ENCODE peak calls at places on chromosomes 5 and 9, in five cellular contexts. M is psoas muscle, K is brain microvascular endothelial cell, E is upper lobe of right lung, W is sigmoid colon. O is an unnamed sample.

GRCh38 chr5:633521-633955 is 21.4 kb downstream of the CEP72 start:
- DNase-seq in E (peak), K (peak), M (peak), W (no peak), O (no peak)

GRCh38 chr5:169945831-169946261 is 34.4 kb downstream of the INSYN2B start:
- DNase-seq in M (peak), W (peak), E (no peak), K (peak), O (peak)

GRCh38 chr5:9059920-9060691 is 485.8 kb downstream of the SEMA5A start:
- DNase-seq in E (no peak), K (peak), M (no peak), W (no peak), O (no peak)

GRCh38 chr5:171444582-171444981 is 25.1 kb downstream of the FGF18 start:
- DNase-seq in W (no peak), M (peak), E (no peak), K (no peak), O (no peak)

GRCh38 chr5:9861664-9862256 is 231.6 kb upstream of the TAS2R1 start:
- DNase-seq in M (no peak), W (no peak), E (no peak), K (peak), O (no peak)

GRCh38 chr5:122384612-122385180 is 72.7 kb downstream of the SNCAIP start:
- DNase-seq in K (no peak), M (no peak), W (no peak), E (no peak), O (no peak)

GRCh38 chr5:77847814-77848290 is 71.7 kb upstream of the TBCA start:
- DNase-seq in W (no peak), M (no peak), K (no peak), E (no peak), O (peak)

GRCh38 chr5:146048994-146049703 is 56.2 kb downstream of the PLAC8L1 start:
- DNase-seq in M (no peak), E (no peak), K (peak), W (no peak), O (no peak)

GRCh38 chr5:27020965-27021364 is 17.4 kb downstream of the CDH9 start:
- DNase-seq in W (no peak), E (no peak), K (no peak), M (no peak), O (no peak)

GRCh38 chr5:143889986-143890385 is 78.0 kb downstream of the HMHB1 start:
- DNase-seq in W (no peak), M (no peak), E (no peak), K (peak), O (no peak)

GRCh38 chr5:61048534-61048933 is 103.5 kb downstream of the NDUFAF2 start:
- DNase-seq in M (no peak), E (no peak), K (peak), W (no peak), O (no peak)

GRCh38 chr9:95063300-95063699 is 254.2 kb downstream of the FANCC start:
- DNase-seq in K (no peak), M (no peak), W (no peak), E (no peak), O (no peak)

GRCh38 chr5:158718738-158719505 is 380.8 kb downstream of the EBF1 start:
- DNase-seq in E (no peak), K (peak), W (no peak), M (no peak), O (no peak)

GRCh38 chr5:78589928-78590327 is 58.6 kb downstream of the LHFPL2 start:
- DNase-seq in W (no peak), E (no peak), M (no peak), K (no peak), O (no peak)

GRCh38 chr5:57316798-57317327 is 143.0 kb downstream of the GPBP1 start:
- DNase-seq in W (no peak), M (no peak), K (peak), E (no peak), O (no peak)

GRCh38 chr9:19665146-19665863 is 123.5 kb downstream of the SLC24A2 start:
- DNase-seq in W (no peak), M (no peak), K (no peak), E (no peak), O (no peak)

GRCh38 chr5:141778211-141778610 is 96.2 kb upstream of the ARAP3 start:
- DNase-seq in M (no peak), E (no peak), K (no peak), W (no peak), O (no peak)

GRCh38 chr5:174571662-174572397 is 152.6 kb upstream of the MSX2 start:
- DNase-seq in M (no peak), K (peak), W (peak), E (no peak), O (no peak)

GRCh38 chr9:110744753-110745522 is 76.3 kb downstream of the MUSK start:
- DNase-seq in M (peak), W (peak), K (peak), E (no peak), O (no peak)

DNA sequence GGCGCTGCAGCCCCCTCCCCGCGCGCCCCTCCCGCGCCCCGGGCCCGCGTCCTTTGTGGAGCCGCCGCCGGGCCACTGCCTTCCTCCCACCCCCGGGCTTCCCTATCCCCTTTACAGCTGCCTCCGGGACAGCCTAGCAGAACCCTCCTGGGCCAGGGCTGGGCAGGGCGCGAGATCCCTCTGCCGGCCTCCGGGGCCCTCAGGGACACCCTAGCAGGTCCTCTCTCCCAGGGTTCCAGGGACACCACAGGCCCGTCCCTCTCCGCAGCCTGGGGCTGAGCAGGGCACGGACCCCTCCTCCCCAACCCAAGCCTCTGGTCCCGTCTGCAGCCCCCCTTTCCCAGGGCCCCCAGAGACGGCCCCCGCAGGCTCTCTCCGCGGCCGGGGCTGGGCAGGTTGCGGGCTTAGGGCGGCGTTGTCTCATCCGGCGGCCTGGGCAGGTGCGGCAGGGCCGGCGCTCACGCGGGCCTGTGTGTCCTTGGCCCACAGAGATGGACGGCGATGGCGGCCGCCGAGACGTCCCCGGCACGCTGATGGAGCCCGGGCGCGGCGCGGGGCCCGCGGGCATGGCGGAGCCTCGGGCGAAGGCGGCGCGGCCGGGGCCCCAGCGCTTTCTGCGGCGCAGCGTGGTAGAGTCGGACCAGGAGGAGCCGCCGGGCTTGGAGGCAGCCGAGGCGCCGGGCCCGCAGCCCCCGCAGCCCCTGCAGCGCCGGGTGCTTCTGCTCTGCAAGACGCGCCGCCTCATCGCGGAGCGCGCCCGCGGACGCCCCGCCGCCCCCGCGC is 691 bp downstream of the WNK2 start:
- DNase-seq in K (no peak), W (no peak), E (no peak), M (no peak), O (no peak)
- H3K27ac ChIP-seq in K (no peak), W (peak), E (no peak), M (peak), O (no peak)

GRCh38 chr5:155633338-155633957 is 619.9 kb downstream of the KIF4B start:
- DNase-seq in E (no peak), K (no peak), M (no peak), W (no peak), O (no peak)

GRCh38 chr5:155631116-155631515 is 617.6 kb downstream of the KIF4B start:
- DNase-seq in W (no peak), K (no peak), E (no peak), M (no peak), O (no peak)

GRCh38 chr5:155628346-155628745 is 614.8 kb downstream of the KIF4B start:
- DNase-seq in E (no peak), M (no peak), K (no peak), W (no peak), O (no peak)

GRCh38 chr5:155625897-155626543 is 612.5 kb downstream of the KIF4B start:
- DNase-seq in M (no peak), W (no peak), E (no peak), K (no peak), O (no peak)

GRCh38 chr5:155629597-155629996 is 616.0 kb downstream of the KIF4B start:
- DNase-seq in K (no peak), M (no peak), E (no peak), W (no peak), O (no peak)
- H3K27ac ChIP-seq in K (no peak), M (no peak), E (no peak), W (no peak), O (no peak)

GRCh38 chr5:133344266-133344665 is 268.1 kb downstream of the FSTL4 start:
- DNase-seq in M (no peak), E (no peak), K (no peak), W (no peak), O (no peak)
- H3K27ac ChIP-seq in M (no peak), E (no peak), K (no peak), W (no peak), O (no peak)

DNA sequence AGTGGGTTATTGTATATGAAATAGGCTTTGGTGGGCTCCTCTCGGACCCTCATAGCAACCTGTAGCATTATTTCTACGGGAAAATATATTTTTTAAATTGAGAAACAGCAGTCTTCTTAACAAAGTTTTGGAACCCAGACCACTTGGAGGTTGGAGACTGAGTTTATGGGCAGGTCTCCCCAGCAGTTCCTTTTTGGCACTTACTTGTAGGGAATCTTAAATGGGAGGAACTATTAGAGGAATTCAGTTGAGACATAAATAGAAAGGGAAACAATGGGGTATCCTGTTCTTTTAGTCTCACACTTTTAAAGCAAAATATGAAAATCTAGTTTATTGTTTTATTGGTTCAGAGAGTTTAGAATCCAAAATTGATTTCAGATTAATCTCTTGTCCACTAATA is 111.5 kb downstream of the TRIO start:
- DNase-seq in W (no peak), M (no peak), E (no peak), K (no peak), O (no peak)
- H3K27ac ChIP-seq in W (peak), M (peak), E (no peak), K (no peak), O (no peak)

DNA sequence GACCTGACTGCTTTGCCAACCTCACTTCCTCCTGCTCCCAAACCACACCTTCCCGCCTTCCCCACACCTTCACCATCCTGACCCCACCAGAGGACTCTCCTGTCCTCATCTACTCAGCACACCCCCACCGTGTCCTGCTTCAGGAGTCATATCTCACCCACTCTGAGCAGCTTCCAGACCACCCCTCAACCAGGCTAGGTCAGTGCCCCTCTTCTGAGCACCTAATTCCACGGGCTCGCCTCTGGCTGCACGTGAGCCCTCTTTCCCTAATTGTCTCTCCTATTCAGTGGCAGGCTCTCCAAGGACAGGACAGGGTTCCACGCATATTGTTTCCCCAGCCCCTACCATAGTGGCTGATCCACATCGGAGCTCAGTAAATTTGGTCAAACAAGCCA is 4.3 kb downstream of the ANKS6 start:
- DNase-seq in W (no peak), K (no peak), M (no peak), E (no peak), O (no peak)
- H3K27ac ChIP-seq in W (peak), K (no peak), M (no peak), E (no peak), O (no peak)

GRCh38 chr9:130024597-130024994 is 18.4 kb downstream of the FNBP1 start:
- DNase-seq in M (no peak), W (no peak), K (no peak), E (no peak), O (no peak)
- H3K27ac ChIP-seq in M (no peak), W (peak), K (no peak), E (no peak), O (no peak)

DNA sequence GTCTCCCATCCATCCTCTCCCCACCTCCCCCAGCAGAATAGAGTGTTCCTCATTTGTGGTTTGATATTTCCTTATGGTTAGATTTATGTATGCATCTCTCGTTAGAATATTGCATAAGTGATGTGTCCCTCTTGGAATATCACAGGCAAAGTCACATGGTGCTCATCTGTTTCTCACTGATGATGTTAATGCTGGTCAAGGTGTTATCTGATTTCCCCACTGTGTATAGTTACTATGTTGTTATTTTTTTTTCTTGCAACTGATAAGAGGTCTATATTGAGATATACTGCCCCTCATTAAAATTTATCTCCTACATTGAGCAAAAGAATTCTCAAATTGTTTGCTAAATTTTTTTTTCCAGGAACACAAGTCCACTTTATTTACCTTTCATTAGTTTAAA is 3.1 kb upstream of the LRRC70 start:
- DNase-seq in K (no peak), W (no peak), E (no peak), M (no peak), O (no peak)
- H3K27ac ChIP-seq in K (no peak), W (no peak), E (no peak), M (no peak), O (no peak)

O was measured in substantia nigra.